ENCODE peak calls at places on chromosome 11, in six cellular contexts. One of them, this sample, is unnamed.

GRCh38 chr11:86793307-86793706 is 7.0 kb upstream of the PRSS23 start:
- DNase-seq in A549: no peak
- DNase-seq in heart left ventricle: no peak
- DNase-seq in SJSA1: no peak
- DNase-seq in breast epithelium: no peak
- DNase-seq in fibroblast of mammary gland: no peak
- DNase-seq in this sample: no peak

GRCh38 chr11:6245536-6245935 is 6.6 kb downstream of the CNGA4 start:
- DNase-seq in A549: no peak
- DNase-seq in heart left ventricle: no peak
- DNase-seq in SJSA1: no peak
- DNase-seq in breast epithelium: no peak
- DNase-seq in fibroblast of mammary gland: no peak
- DNase-seq in this sample: no peak

GRCh38 chr11:130476200-130476921 is 27.9 kb downstream of the ADAMTS15 start:
- DNase-seq in A549: no peak
- DNase-seq in heart left ventricle: no peak
- DNase-seq in SJSA1: no peak
- DNase-seq in breast epithelium: no peak
- DNase-seq in fibroblast of mammary gland: no peak
- DNase-seq in this sample: peak

GRCh38 chr11:83865636-83866461 is 579.7 kb upstream of the CCDC90B start:
- DNase-seq in A549: no peak
- DNase-seq in heart left ventricle: no peak
- DNase-seq in SJSA1: no peak
- DNase-seq in breast epithelium: no peak
- DNase-seq in fibroblast of mammary gland: peak
- DNase-seq in this sample: peak

GRCh38 chr11:7900686-7901085 is 30.4 kb downstream of the OR10A6 start:
- DNase-seq in A549: no peak
- DNase-seq in heart left ventricle: no peak
- DNase-seq in SJSA1: no peak
- DNase-seq in breast epithelium: no peak
- DNase-seq in fibroblast of mammary gland: no peak
- DNase-seq in this sample: no peak

GRCh38 chr11:65445101-65445603 is 22.6 kb downstream of the NEAT1 start:
- DNase-seq in A549: no peak
- DNase-seq in heart left ventricle: no peak
- DNase-seq in SJSA1: no peak
- DNase-seq in breast epithelium: no peak
- DNase-seq in fibroblast of mammary gland: peak
- DNase-seq in this sample: no peak

GRCh38 chr11:82239498-82239897 is 494.2 kb downstream of the FAM181B start:
- DNase-seq in A549: no peak
- DNase-seq in heart left ventricle: no peak
- DNase-seq in SJSA1: no peak
- DNase-seq in breast epithelium: no peak
- DNase-seq in fibroblast of mammary gland: no peak
- DNase-seq in this sample: no peak

GRCh38 chr11:44316388-44317240 is 6.7 kb upstream of the ALX4 start:
- DNase-seq in A549: peak
- DNase-seq in heart left ventricle: no peak
- DNase-seq in SJSA1: no peak
- DNase-seq in breast epithelium: no peak
- DNase-seq in fibroblast of mammary gland: no peak
- DNase-seq in this sample: no peak

GRCh38 chr11:129211397-129211796 is 19.3 kb upstream of the ARHGAP32 start:
- DNase-seq in A549: no peak
- DNase-seq in heart left ventricle: no peak
- DNase-seq in SJSA1: no peak
- DNase-seq in breast epithelium: no peak
- DNase-seq in fibroblast of mammary gland: no peak
- DNase-seq in this sample: no peak

GRCh38 chr11:70812472-70812871 is 414.1 kb downstream of the CTTN start:
- DNase-seq in A549: no peak
- DNase-seq in heart left ventricle: peak
- DNase-seq in SJSA1: no peak
- DNase-seq in breast epithelium: no peak
- DNase-seq in fibroblast of mammary gland: no peak
- DNase-seq in this sample: no peak

GRCh38 chr11:69654660-69655478 is 13.9 kb downstream of the CCND1 start:
- DNase-seq in A549: peak
- DNase-seq in heart left ventricle: no peak
- DNase-seq in SJSA1: peak
- DNase-seq in breast epithelium: no peak
- DNase-seq in fibroblast of mammary gland: peak
- DNase-seq in this sample: no peak

GRCh38 chr11:74025467-74026166 is 16.7 kb upstream of the UCP3 start:
- DNase-seq in A549: no peak
- DNase-seq in heart left ventricle: no peak
- DNase-seq in SJSA1: no peak
- DNase-seq in breast epithelium: no peak
- DNase-seq in fibroblast of mammary gland: peak
- DNase-seq in this sample: no peak

GRCh38 chr11:121163658-121164308 is 62.7 kb downstream of the TECTA start:
- DNase-seq in A549: no peak
- DNase-seq in heart left ventricle: no peak
- DNase-seq in SJSA1: no peak
- DNase-seq in breast epithelium: no peak
- DNase-seq in fibroblast of mammary gland: no peak
- DNase-seq in this sample: no peak

GRCh38 chr11:70783356-70783755 is 385.0 kb downstream of the CTTN start:
- DNase-seq in A549: no peak
- DNase-seq in heart left ventricle: no peak
- DNase-seq in SJSA1: no peak
- DNase-seq in breast epithelium: no peak
- DNase-seq in fibroblast of mammary gland: no peak
- DNase-seq in this sample: no peak

GRCh38 chr11:28727254-28727653 is 619.1 kb downstream of the METTL15 start:
- DNase-seq in A549: no peak
- DNase-seq in heart left ventricle: no peak
- DNase-seq in SJSA1: no peak
- DNase-seq in breast epithelium: no peak
- DNase-seq in fibroblast of mammary gland: no peak
- DNase-seq in this sample: no peak

GRCh38 chr11:107702723-107703122 is 9.1 kb downstream of the SLN start:
- DNase-seq in A549: no peak
- DNase-seq in heart left ventricle: no peak
- DNase-seq in SJSA1: no peak
- DNase-seq in breast epithelium: no peak
- DNase-seq in fibroblast of mammary gland: no peak
- DNase-seq in this sample: no peak

GRCh38 chr11:73990727-73991126 is 8.1 kb upstream of the UCP2 start:
- DNase-seq in A549: no peak
- DNase-seq in heart left ventricle: no peak
- DNase-seq in SJSA1: no peak
- DNase-seq in breast epithelium: no peak
- DNase-seq in fibroblast of mammary gland: no peak
- DNase-seq in this sample: no peak

DNA sequence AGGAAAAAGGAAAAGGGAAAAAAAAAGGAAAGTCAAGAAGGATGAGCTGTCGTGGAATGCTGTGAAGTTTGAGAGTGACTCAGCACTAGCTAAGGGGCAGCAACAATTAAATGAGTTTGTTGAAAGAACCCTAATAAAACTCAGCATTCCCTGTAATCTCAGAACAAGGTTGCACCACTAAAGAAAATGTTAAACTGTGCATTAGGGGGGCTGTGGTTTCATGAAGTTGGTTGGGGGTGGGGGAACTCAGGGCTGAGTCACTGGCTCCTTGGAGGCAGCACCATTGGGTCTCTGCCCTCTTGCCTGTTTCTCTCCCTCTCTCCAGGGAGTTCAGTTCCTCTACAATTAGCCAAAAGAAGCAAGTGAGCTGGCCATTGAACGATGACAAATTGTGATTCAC is 64.4 kb upstream of the BLID start:
- DNase-seq in A549: peak
- DNase-seq in heart left ventricle: no peak
- DNase-seq in SJSA1: peak
- DNase-seq in breast epithelium: no peak
- DNase-seq in fibroblast of mammary gland: peak
- DNase-seq in this sample: no peak
- H3K4me3 ChIP-seq in A549: peak
- H3K4me3 ChIP-seq in heart left ventricle: no peak
- H3K4me3 ChIP-seq in SJSA1: peak
- H3K4me3 ChIP-seq in breast epithelium: no peak
- H3K4me3 ChIP-seq in fibroblast of mammary gland: peak
- H3K4me3 ChIP-seq in this sample: peak

GRCh38 chr11:59151761-59152160 is 9.1 kb downstream of the FAM111A start:
- DNase-seq in A549: no peak
- DNase-seq in heart left ventricle: no peak
- DNase-seq in SJSA1: no peak
- DNase-seq in breast epithelium: no peak
- DNase-seq in fibroblast of mammary gland: no peak
- DNase-seq in this sample: no peak
- H3K4me3 ChIP-seq in A549: no peak
- H3K4me3 ChIP-seq in heart left ventricle: no peak
- H3K4me3 ChIP-seq in SJSA1: no peak
- H3K4me3 ChIP-seq in breast epithelium: no peak
- H3K4me3 ChIP-seq in fibroblast of mammary gland: no peak
- H3K4me3 ChIP-seq in this sample: no peak

DNA sequence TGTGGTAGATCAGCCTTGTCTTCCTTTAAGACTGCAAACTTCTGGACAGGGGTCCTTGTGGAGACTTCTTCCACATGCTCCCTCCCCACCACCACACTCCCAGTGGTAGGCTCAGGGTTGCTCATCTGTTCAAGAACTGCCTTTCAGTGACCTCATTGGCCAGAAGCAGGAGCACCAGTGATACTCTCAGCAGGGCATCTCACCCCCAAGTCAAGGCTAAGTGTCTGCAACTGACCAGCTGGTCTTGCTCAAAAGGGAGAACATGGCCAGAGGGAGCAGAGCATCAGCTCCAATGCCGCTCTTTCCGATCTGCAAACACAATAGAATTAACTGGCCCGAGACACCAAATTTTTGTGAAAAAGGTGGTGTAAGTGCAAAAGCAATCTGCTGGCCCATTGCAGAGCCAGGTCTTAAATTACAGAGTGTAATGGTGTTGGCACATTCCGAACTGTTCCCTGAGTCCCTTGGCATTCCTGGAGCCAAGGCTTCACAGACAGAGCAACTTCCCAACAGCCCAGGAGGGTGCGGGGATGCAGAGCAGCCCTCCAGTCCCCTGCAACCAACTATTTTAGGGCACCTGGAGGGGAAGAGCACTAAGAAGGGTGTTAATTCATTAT is 97.0 kb downstream of the PKNOX2 start:
- DNase-seq in A549: no peak
- DNase-seq in heart left ventricle: no peak
- DNase-seq in SJSA1: no peak
- DNase-seq in breast epithelium: no peak
- DNase-seq in fibroblast of mammary gland: no peak
- DNase-seq in this sample: no peak
- H3K4me3 ChIP-seq in A549: no peak
- H3K4me3 ChIP-seq in heart left ventricle: no peak
- H3K4me3 ChIP-seq in SJSA1: no peak
- H3K4me3 ChIP-seq in breast epithelium: no peak
- H3K4me3 ChIP-seq in fibroblast of mammary gland: no peak
- H3K4me3 ChIP-seq in this sample: no peak

GRCh38 chr11:14974021-14974698 is 2.0 kb upstream of the CALCA start:
- DNase-seq in A549: no peak
- DNase-seq in heart left ventricle: peak
- DNase-seq in SJSA1: no peak
- DNase-seq in breast epithelium: no peak
- DNase-seq in fibroblast of mammary gland: no peak
- DNase-seq in this sample: no peak
- H3K4me3 ChIP-seq in A549: no peak
- H3K4me3 ChIP-seq in heart left ventricle: peak
- H3K4me3 ChIP-seq in SJSA1: no peak
- H3K4me3 ChIP-seq in breast epithelium: no peak
- H3K4me3 ChIP-seq in fibroblast of mammary gland: no peak
- H3K4me3 ChIP-seq in this sample: peak

GRCh38 chr11:76672431-76673163 is 2.0 kb upstream of the LRRC32 start:
- DNase-seq in A549: no peak
- DNase-seq in heart left ventricle: peak
- DNase-seq in SJSA1: no peak
- DNase-seq in breast epithelium: no peak
- DNase-seq in fibroblast of mammary gland: no peak
- DNase-seq in this sample: no peak

GRCh38 chr11:76671626-76672309 is 1.2 kb upstream of the LRRC32 start:
- DNase-seq in A549: no peak
- DNase-seq in heart left ventricle: peak
- DNase-seq in SJSA1: no peak
- DNase-seq in breast epithelium: no peak
- DNase-seq in fibroblast of mammary gland: no peak
- DNase-seq in this sample: no peak

GRCh38 chr11:76669901-76670474 is 559 bp downstream of the LRRC32 start:
- DNase-seq in A549: no peak
- DNase-seq in heart left ventricle: peak
- DNase-seq in SJSA1: peak
- DNase-seq in breast epithelium: no peak
- DNase-seq in fibroblast of mammary gland: peak
- DNase-seq in this sample: peak

GRCh38 chr11:76670475-76671235 is at the start of gene LRRC32:
- DNase-seq in A549: no peak
- DNase-seq in heart left ventricle: peak
- DNase-seq in SJSA1: no peak
- DNase-seq in breast epithelium: no peak
- DNase-seq in fibroblast of mammary gland: no peak
- DNase-seq in this sample: no peak

GRCh38 chr11:76671236-76671590 is 666 bp upstream of the LRRC32 start:
- DNase-seq in A549: no peak
- DNase-seq in heart left ventricle: no peak
- DNase-seq in SJSA1: no peak
- DNase-seq in breast epithelium: no peak
- DNase-seq in fibroblast of mammary gland: no peak
- DNase-seq in this sample: no peak
- H3K4me3 ChIP-seq in A549: peak
- H3K4me3 ChIP-seq in heart left ventricle: peak
- H3K4me3 ChIP-seq in SJSA1: no peak
- H3K4me3 ChIP-seq in breast epithelium: peak
- H3K4me3 ChIP-seq in fibroblast of mammary gland: peak
- H3K4me3 ChIP-seq in this sample: peak

GRCh38 chr11:67409781-67410368 is 5.6 kb upstream of the CARNS1 start:
- DNase-seq in A549: no peak
- DNase-seq in heart left ventricle: no peak
- DNase-seq in SJSA1: no peak
- DNase-seq in breast epithelium: no peak
- DNase-seq in fibroblast of mammary gland: no peak
- DNase-seq in this sample: no peak
- H3K4me3 ChIP-seq in A549: no peak
- H3K4me3 ChIP-seq in heart left ventricle: peak
- H3K4me3 ChIP-seq in SJSA1: no peak
- H3K4me3 ChIP-seq in breast epithelium: no peak
- H3K4me3 ChIP-seq in fibroblast of mammary gland: no peak
- H3K4me3 ChIP-seq in this sample: no peak